ENCODE peak calls at places on chromosome 6, in ten cellular contexts. One of them, this sample, is unnamed.

GRCh38 chr6:155417454-155417853 is 38.2 kb downstream of the NOX3 start:
- DNase-seq in GM23338: no peak
- DNase-seq in GM10248: peak
- DNase-seq in NCI-H446: no peak
- DNase-seq in GM20000: peak
- DNase-seq in RWPE1: peak
- DNase-seq in right atrium auricular region: no peak
- DNase-seq in A673: no peak
- DNase-seq in NCI-H2171: no peak
- DNase-seq in EL: peak
- DNase-seq in this sample: no peak

GRCh38 chr6:37517411-37517812 is 17.7 kb upstream of the CCDC167 start:
- DNase-seq in right atrium auricular region: no peak
- DNase-seq in EL: no peak
- DNase-seq in GM10248: peak
- DNase-seq in A673: no peak
- DNase-seq in GM23338: no peak
- DNase-seq in GM20000: no peak
- DNase-seq in RWPE1: no peak
- DNase-seq in NCI-H2171: peak
- DNase-seq in NCI-H446: no peak
- DNase-seq in this sample: no peak

GRCh38 chr6:132101550-132101949 is 150.4 kb upstream of the CCN2 start:
- DNase-seq in EL: no peak
- DNase-seq in RWPE1: no peak
- DNase-seq in GM20000: no peak
- DNase-seq in A673: no peak
- DNase-seq in GM23338: no peak
- DNase-seq in GM10248: no peak
- DNase-seq in NCI-H2171: no peak
- DNase-seq in right atrium auricular region: no peak
- DNase-seq in NCI-H446: no peak
- DNase-seq in this sample: no peak

GRCh38 chr6:98672681-98673475 is 161.5 kb upstream of the POU3F2 start:
- DNase-seq in A673: peak
- DNase-seq in EL: no peak
- DNase-seq in NCI-H2171: no peak
- DNase-seq in GM10248: no peak
- DNase-seq in RWPE1: no peak
- DNase-seq in GM23338: peak
- DNase-seq in NCI-H446: no peak
- DNase-seq in GM20000: no peak
- DNase-seq in right atrium auricular region: no peak
- DNase-seq in this sample: no peak

GRCh38 chr6:13012977-13013680 is 296.6 kb downstream of the PHACTR1 start:
- DNase-seq in A673: peak
- DNase-seq in right atrium auricular region: no peak
- DNase-seq in GM20000: peak
- DNase-seq in GM10248: no peak
- DNase-seq in NCI-H2171: peak
- DNase-seq in RWPE1: no peak
- DNase-seq in EL: peak
- DNase-seq in NCI-H446: no peak
- DNase-seq in GM23338: peak
- DNase-seq in this sample: peak

GRCh38 chr6:4133941-4134838 is 1.2 kb downstream of the ECI2 start:
- DNase-seq in NCI-H446: no peak
- DNase-seq in GM20000: peak
- DNase-seq in RWPE1: peak
- DNase-seq in NCI-H2171: no peak
- DNase-seq in right atrium auricular region: no peak
- DNase-seq in EL: peak
- DNase-seq in GM10248: peak
- DNase-seq in A673: peak
- DNase-seq in GM23338: peak
- DNase-seq in this sample: peak

GRCh38 chr6:90333928-90334327 is 37.3 kb upstream of the BACH2 start:
- DNase-seq in GM23338: no peak
- DNase-seq in A673: no peak
- DNase-seq in NCI-H446: no peak
- DNase-seq in EL: no peak
- DNase-seq in GM20000: no peak
- DNase-seq in NCI-H2171: no peak
- DNase-seq in GM10248: no peak
- DNase-seq in RWPE1: no peak
- DNase-seq in right atrium auricular region: no peak
- DNase-seq in this sample: no peak

GRCh38 chr6:14066782-14067406 is 50.7 kb upstream of the CD83 start:
- DNase-seq in EL: peak
- DNase-seq in GM23338: peak
- DNase-seq in NCI-H446: peak
- DNase-seq in RWPE1: peak
- DNase-seq in A673: peak
- DNase-seq in NCI-H2171: peak
- DNase-seq in GM20000: peak
- DNase-seq in right atrium auricular region: no peak
- DNase-seq in GM10248: peak
- DNase-seq in this sample: peak

GRCh38 chr6:69771158-69771906 is 25.5 kb downstream of the LMBRD1 start:
- DNase-seq in GM23338: no peak
- DNase-seq in right atrium auricular region: no peak
- DNase-seq in NCI-H446: no peak
- DNase-seq in GM10248: no peak
- DNase-seq in A673: no peak
- DNase-seq in NCI-H2171: no peak
- DNase-seq in RWPE1: no peak
- DNase-seq in EL: no peak
- DNase-seq in GM20000: no peak
- DNase-seq in this sample: no peak

GRCh38 chr6:135887069-135887468 is 35.6 kb downstream of the PDE7B start:
- DNase-seq in NCI-H446: no peak
- DNase-seq in GM20000: no peak
- DNase-seq in GM10248: no peak
- DNase-seq in NCI-H2171: no peak
- DNase-seq in GM23338: no peak
- DNase-seq in EL: no peak
- DNase-seq in right atrium auricular region: no peak
- DNase-seq in A673: no peak
- DNase-seq in RWPE1: no peak
- DNase-seq in this sample: no peak

GRCh38 chr6:136525586-136526195 is 24.5 kb downstream of the MAP7 start:
- DNase-seq in GM23338: no peak
- DNase-seq in A673: no peak
- DNase-seq in EL: peak
- DNase-seq in GM10248: no peak
- DNase-seq in GM20000: no peak
- DNase-seq in right atrium auricular region: no peak
- DNase-seq in RWPE1: no peak
- DNase-seq in NCI-H446: no peak
- DNase-seq in NCI-H2171: no peak
- DNase-seq in this sample: peak

GRCh38 chr6:26556263-26557070 is 18.3 kb downstream of the HMGN4 start:
- DNase-seq in NCI-H2171: peak
- DNase-seq in RWPE1: no peak
- DNase-seq in EL: peak
- DNase-seq in GM23338: peak
- DNase-seq in right atrium auricular region: no peak
- DNase-seq in A673: peak
- DNase-seq in GM20000: no peak
- DNase-seq in GM10248: no peak
- DNase-seq in NCI-H446: peak
- DNase-seq in this sample: peak

GRCh38 chr6:158002951-158003853 is 21.5 kb downstream of the SYNJ2 start:
- DNase-seq in GM10248: no peak
- DNase-seq in RWPE1: no peak
- DNase-seq in GM20000: no peak
- DNase-seq in right atrium auricular region: peak
- DNase-seq in A673: no peak
- DNase-seq in EL: peak
- DNase-seq in NCI-H446: no peak
- DNase-seq in GM23338: no peak
- DNase-seq in NCI-H2171: no peak
- DNase-seq in this sample: peak

GRCh38 chr6:27865952-27866369 is 46.2 kb downstream of the OR2B2 start:
- DNase-seq in A673: peak
- DNase-seq in right atrium auricular region: no peak
- DNase-seq in EL: peak
- DNase-seq in NCI-H446: no peak
- DNase-seq in RWPE1: no peak
- DNase-seq in GM20000: no peak
- DNase-seq in GM10248: no peak
- DNase-seq in GM23338: peak
- DNase-seq in NCI-H2171: no peak
- DNase-seq in this sample: peak

GRCh38 chr6:104558746-104559145 is 301.0 kb downstream of the HACE1 start:
- DNase-seq in RWPE1: no peak
- DNase-seq in GM10248: no peak
- DNase-seq in A673: no peak
- DNase-seq in GM23338: no peak
- DNase-seq in NCI-H2171: no peak
- DNase-seq in EL: no peak
- DNase-seq in NCI-H446: no peak
- DNase-seq in right atrium auricular region: no peak
- DNase-seq in GM20000: no peak
- DNase-seq in this sample: no peak

GRCh38 chr6:7953753-7954152 is 43.2 kb upstream of the TXNDC5 start:
- DNase-seq in NCI-H446: no peak
- DNase-seq in right atrium auricular region: no peak
- DNase-seq in GM10248: no peak
- DNase-seq in GM20000: no peak
- DNase-seq in A673: no peak
- DNase-seq in NCI-H2171: no peak
- DNase-seq in GM23338: no peak
- DNase-seq in RWPE1: no peak
- DNase-seq in EL: no peak
- DNase-seq in this sample: no peak

GRCh38 chr6:130212215-130212874 is 10.4 kb downstream of the SAMD3 start:
- DNase-seq in NCI-H2171: no peak
- DNase-seq in RWPE1: no peak
- DNase-seq in GM10248: no peak
- DNase-seq in right atrium auricular region: no peak
- DNase-seq in A673: no peak
- DNase-seq in EL: no peak
- DNase-seq in GM23338: no peak
- DNase-seq in GM20000: no peak
- DNase-seq in NCI-H446: no peak
- DNase-seq in this sample: no peak

GRCh38 chr6:48474764-48475674 is 364.0 kb upstream of the PTCHD4 start:
- DNase-seq in A673: no peak
- DNase-seq in NCI-H446: peak
- DNase-seq in GM10248: no peak
- DNase-seq in NCI-H2171: no peak
- DNase-seq in EL: no peak
- DNase-seq in GM20000: no peak
- DNase-seq in right atrium auricular region: no peak
- DNase-seq in RWPE1: peak
- DNase-seq in GM23338: no peak
- DNase-seq in this sample: no peak

GRCh38 chr6:98841589-98842488 is 7.5 kb downstream of the POU3F2 start:
- DNase-seq in GM20000: no peak
- DNase-seq in NCI-H446: no peak
- DNase-seq in GM10248: no peak
- DNase-seq in A673: no peak
- DNase-seq in EL: no peak
- DNase-seq in RWPE1: no peak
- DNase-seq in right atrium auricular region: no peak
- DNase-seq in GM23338: no peak
- DNase-seq in NCI-H2171: no peak
- DNase-seq in this sample: no peak

GRCh38 chr6:150471276-150471675 is 102.5 kb downstream of the IYD start:
- DNase-seq in GM10248: no peak
- DNase-seq in right atrium auricular region: no peak
- DNase-seq in NCI-H2171: no peak
- DNase-seq in EL: no peak
- DNase-seq in A673: no peak
- DNase-seq in NCI-H446: no peak
- DNase-seq in GM20000: no peak
- DNase-seq in GM23338: no peak
- DNase-seq in RWPE1: no peak
- DNase-seq in this sample: no peak

GRCh38 chr6:140490086-140490485 is 1115.6 kb upstream of the CITED2 start:
- DNase-seq in NCI-H2171: no peak
- DNase-seq in A673: no peak
- DNase-seq in GM20000: no peak
- DNase-seq in GM10248: no peak
- DNase-seq in NCI-H446: no peak
- DNase-seq in GM23338: no peak
- DNase-seq in right atrium auricular region: no peak
- DNase-seq in EL: no peak
- DNase-seq in RWPE1: no peak
- DNase-seq in this sample: no peak

GRCh38 chr6:120272038-120272437 is 922.5 kb upstream of the MAN1A1 start:
- DNase-seq in RWPE1: no peak
- DNase-seq in NCI-H446: no peak
- DNase-seq in GM10248: no peak
- DNase-seq in GM23338: no peak
- DNase-seq in A673: no peak
- DNase-seq in GM20000: no peak
- DNase-seq in EL: no peak
- DNase-seq in NCI-H2171: no peak
- DNase-seq in right atrium auricular region: no peak
- DNase-seq in this sample: no peak

GRCh38 chr6:45212976-45213375 is 115.2 kb upstream of the RUNX2 start:
- DNase-seq in RWPE1: no peak
- DNase-seq in NCI-H2171: no peak
- DNase-seq in GM23338: peak
- DNase-seq in GM10248: no peak
- DNase-seq in NCI-H446: no peak
- DNase-seq in A673: peak
- DNase-seq in right atrium auricular region: no peak
- DNase-seq in EL: peak
- DNase-seq in GM20000: no peak
- DNase-seq in this sample: no peak

GRCh38 chr6:159640322-159640721 is 52.7 kb downstream of the SOD2 start:
- DNase-seq in right atrium auricular region: no peak
- DNase-seq in GM10248: no peak
- DNase-seq in NCI-H2171: no peak
- DNase-seq in EL: no peak
- DNase-seq in RWPE1: no peak
- DNase-seq in A673: no peak
- DNase-seq in GM20000: no peak
- DNase-seq in NCI-H446: no peak
- DNase-seq in GM23338: no peak
- DNase-seq in this sample: no peak

GRCh38 chr6:31861919-31862343 is 690 bp downstream of the NEU1 start:
- DNase-seq in NCI-H446: no peak
- DNase-seq in GM23338: no peak
- DNase-seq in EL: no peak
- DNase-seq in RWPE1: no peak
- DNase-seq in right atrium auricular region: no peak
- DNase-seq in GM20000: no peak
- DNase-seq in NCI-H2171: no peak
- DNase-seq in A673: no peak
- DNase-seq in GM10248: no peak
- DNase-seq in this sample: no peak